ENCODE peak calls at places on chromosomes 13 and 19, in seven cellular contexts. V is WTC11; R is tibial artery; C is thyroid gland; L is kidney tubule cell; E is endothelial cell of umbilical vein; P is effector memory CD4-positive, alpha-beta T cell. D is an unnamed sample.

GRCh38 chr13:40787062-40787461 is 2.3 kb upstream of the SLC25A15 start:
- DNase-seq in V (no peak), R (no peak), C (no peak), L (no peak), E (no peak), P (no peak), D (no peak)

GRCh38 chr13:73140804-73141203 is 82.0 kb downstream of the KLF5 start:
- DNase-seq in V (no peak), R (no peak), C (peak), L (no peak), E (no peak), P (no peak), D (no peak)

GRCh38 chr19:821228-821975 is at the start of gene PLPPR3:
- DNase-seq in V (no peak), R (no peak), C (no peak), L (no peak), E (no peak), P (no peak), D (no peak)

GRCh38 chr19:46372901-46373572 is 26.1 kb downstream of the PPP5C start:
- DNase-seq in V (peak), R (peak), C (peak), L (no peak), E (peak), P (no peak), D (no peak)

GRCh38 chr13:91372813-91373420 is 25.4 kb downstream of the MIR17HG start:
- DNase-seq in V (no peak), R (no peak), C (no peak), L (no peak), E (no peak), P (no peak), D (no peak)

GRCh38 chr19:40441719-40442253 is 2.3 kb downstream of the SERTAD3 start:
- DNase-seq in V (no peak), R (no peak), C (no peak), L (no peak), E (no peak), P (no peak), D (no peak)

GRCh38 chr13:73187106-73187505 is 128.3 kb downstream of the KLF5 start:
- DNase-seq in V (no peak), R (no peak), C (no peak), L (no peak), E (no peak), P (no peak), D (no peak)

GRCh38 chr19:5191091-5191490 is 149.5 kb downstream of the PTPRS start:
- DNase-seq in V (no peak), R (no peak), C (no peak), L (peak), E (no peak), P (no peak), D (no peak)

GRCh38 chr13:108342369-108343289 is 73.1 kb downstream of the TNFSF13B start:
- DNase-seq in V (no peak), R (no peak), C (no peak), L (peak), E (peak), P (peak), D (peak)

GRCh38 chr19:13169769-13170168 is 19.6 kb downstream of the IER2 start:
- DNase-seq in V (no peak), R (no peak), C (no peak), L (peak), E (no peak), P (no peak), D (no peak)

GRCh38 chr13:49023441-49023840 is 47.7 kb downstream of the FNDC3A start:
- DNase-seq in V (no peak), R (no peak), C (no peak), L (peak), E (peak), P (no peak), D (no peak)

GRCh38 chr13:35347679-35348205 is 128.7 kb downstream of the MAB21L1 start:
- DNase-seq in V (no peak), R (no peak), C (no peak), L (no peak), E (no peak), P (no peak), D (no peak)

GRCh38 chr19:11247934-11248333 is 8.5 kb downstream of the ANGPTL8 start:
- DNase-seq in V (no peak), R (no peak), C (no peak), L (no peak), E (no peak), P (no peak), D (no peak)

GRCh38 chr19:18895828-18896341 is at the start of gene CERS1:
- DNase-seq in V (peak), R (no peak), C (no peak), L (peak), E (no peak), P (no peak), D (peak)